ENCODE peak calls at places on chromosomes 13 and 19, in six cellular contexts. T, N, Y, W, D and L are unnamed samples.

GRCh38 chr19:1112254-1113208 is 8.7 kb downstream of the GPX4 start:
- DNase-seq in T (peak; percentile 31), N (peak; percentile 68), Y (peak; percentile 87), W (no peak), D (peak; percentile 45), L (no peak)

GRCh38 chr19:8208119-8208709 is 956 bp upstream of the CERS4 start:
- DNase-seq in T (no peak), N (peak; percentile 42), Y (peak; percentile 73), W (peak; percentile 15), D (no peak), L (peak; percentile 23)

GRCh38 chr13:21043898-21044297 is 17.5 kb downstream of the LATS2 start:
- DNase-seq in T (peak; percentile 22), N (no peak), Y (no peak), W (no peak), D (no peak), L (no peak)

GRCh38 chr19:50720921-50721291 is 1.3 kb upstream of the SHANK1 start:
- DNase-seq in T (no peak), N (no peak), Y (no peak), W (no peak), D (no peak), L (no peak)

GRCh38 chr13:23868521-23868920 is 20.7 kb downstream of the MIPEP start:
- DNase-seq in T (no peak), N (no peak), Y (no peak), W (peak; percentile 48), D (no peak), L (no peak)

GRCh38 chr19:9070066-9070465 is 16.8 kb upstream of the OR1M1 start:
- DNase-seq in T (no peak), N (no peak), Y (no peak), W (no peak), D (no peak), L (no peak)

GRCh38 chr19:51687791-51688664 is 5.1 kb upstream of the SPACA6 start:
- DNase-seq in T (peak; percentile 63), N (peak; percentile 72), Y (peak; percentile 88), W (peak; percentile 54), D (peak; percentile 46), L (no peak)

GRCh38 chr19:3129112-3129511 is 6.7 kb upstream of the GNA15 start:
- DNase-seq in T (no peak), N (no peak), Y (no peak), W (peak; percentile 24), D (no peak), L (no peak)

GRCh38 chr13:76385606-76386005 is 500.6 kb downstream of the KCTD12 start:
- DNase-seq in T (no peak), N (no peak), Y (no peak), W (no peak), D (no peak), L (no peak)

GRCh38 chr13:87235621-87236020 is 435.6 kb upstream of the SLITRK5 start:
- DNase-seq in T (no peak), N (no peak), Y (no peak), W (no peak), D (no peak), L (no peak)

GRCh38 chr13:30216111-30216510 is 91.2 kb downstream of the KATNAL1 start:
- DNase-seq in T (no peak), N (no peak), Y (no peak), W (no peak), D (no peak), L (no peak)

GRCh38 chr19:27647423-27647822 is 1565.5 kb downstream of the UQCRFS1 start:
- DNase-seq in T (no peak), N (no peak), Y (peak; percentile 41), W (no peak), D (no peak), L (no peak)

GRCh38 chr19:17841810-17842662 is 5.7 kb downstream of the JAK3 start:
- DNase-seq in T (peak; percentile 97), N (peak; percentile 74), Y (peak; percentile 94), W (peak; percentile 21), D (peak; percentile 88), L (no peak)

GRCh38 chr13:95793018-95793555 is 116.1 kb downstream of the DNAJC3 start:
- DNase-seq in T (no peak), N (no peak), Y (no peak), W (no peak), D (no peak), L (no peak)

GRCh38 chr19:57708641-57709354 is at the start of gene ZNF154:
- DNase-seq in T (peak; percentile 92), N (peak; percentile 18), Y (peak; percentile 76), W (no peak), D (peak; percentile 71), L (peak; percentile 56)

GRCh38 chr19:4495471-4495870 is 22.8 kb downstream of the PLIN4 start:
- DNase-seq in T (no peak), N (no peak), Y (no peak), W (peak; percentile 12), D (no peak), L (no peak)
- TF ChIP-seq CTCF in T (no peak), N (no peak), Y (no peak), W (no peak), D (no peak), L (no peak)

GRCh38 chr19:45154064-45154827 is 6.5 kb downstream of the NKPD1 start:
- DNase-seq in T (no peak), N (peak; percentile 41), Y (no peak), W (peak; percentile 78), D (no peak), L (no peak)
- TF ChIP-seq CTCF in T (peak; percentile 6), N (no peak), Y (no peak), W (no peak), D (no peak), L (no peak)

GRCh38 chr13:112910016-112910415 is 59.0 kb upstream of the MCF2L start:
- DNase-seq in T (no peak), N (no peak), Y (no peak), W (no peak), D (no peak), L (no peak)
- TF ChIP-seq CTCF in T (peak; percentile 1), N (no peak), Y (no peak), W (no peak), D (no peak), L (no peak)

GRCh38 chr13:109904218-109904617 is 117.8 kb upstream of the IRS2 start:
- DNase-seq in T (no peak), N (no peak), Y (no peak), W (no peak), D (no peak), L (no peak)
- TF ChIP-seq CTCF in T (no peak), N (no peak), Y (no peak), W (no peak), D (no peak), L (no peak)